ENCODE peak calls at places on chromosomes 5 and 9, in seven cellular contexts. R is nephron progenitor cell; F is GM12865; D is GM20000; T is progenitor cell of endocrine pancreas; G is CD8-positive, alpha-beta T cell; H is astrocyte of the spinal cord. E is an unnamed sample.

GRCh38 chr9:120387257-120387999 is 192.5 kb downstream of the CDK5RAP2 start:
- DNase-seq in R (no peak), F (no peak), D (no peak), T (no peak), G (no peak), H (no peak), E (no peak)

GRCh38 chr9:98521141-98521540 is 187.6 kb downstream of the GABBR2 start:
- DNase-seq in R (no peak), F (no peak), D (no peak), T (no peak), G (no peak), H (peak), E (no peak)

GRCh38 chr9:99690573-99690972 is 131.1 kb upstream of the NR4A3 start:
- DNase-seq in R (no peak), F (peak), D (no peak), T (no peak), G (no peak), H (no peak), E (no peak)

GRCh38 chr5:6502421-6502820 is 53.8 kb downstream of the UBE2QL1 start:
- DNase-seq in R (no peak), F (no peak), D (no peak), T (no peak), G (no peak), H (no peak), E (no peak)

GRCh38 chr5:134426362-134426761 is 14.7 kb upstream of the CDKN2AIPNL start:
- DNase-seq in R (no peak), F (no peak), D (no peak), T (no peak), G (no peak), H (no peak), E (no peak)

GRCh38 chr5:113140837-113141661 is 164.5 kb downstream of the DCP2 start:
- DNase-seq in R (no peak), F (no peak), D (no peak), T (no peak), G (no peak), H (peak), E (no peak)

GRCh38 chr9:70260007-70260443 is 1.2 kb downstream of the SMC5 start:
- DNase-seq in R (no peak), F (no peak), D (no peak), T (no peak), G (no peak), H (no peak), E (peak)

GRCh38 chr9:14315754-14316573 is 2.0 kb upstream of the NFIB start:
- DNase-seq in R (peak), F (no peak), D (peak), T (no peak), G (no peak), H (peak), E (peak)

GRCh38 chr5:160802567-160802966 is 49.4 kb downstream of the ATP10B start:
- DNase-seq in R (no peak), F (peak), D (no peak), T (no peak), G (no peak), H (no peak), E (no peak)

GRCh38 chr9:69549310-69550202 is 122.6 kb downstream of the APBA1 start:
- DNase-seq in R (peak), F (peak), D (peak), T (no peak), G (peak), H (peak), E (peak)

GRCh38 chr5:177336112-177336511 is 15.4 kb downstream of the LMAN2 start:
- DNase-seq in R (no peak), F (no peak), D (no peak), T (no peak), G (no peak), H (no peak), E (no peak)

GRCh38 chr9:117681827-117682226 is 22.4 kb upstream of the TLR4 start:
- DNase-seq in R (no peak), F (no peak), D (no peak), T (no peak), G (no peak), H (no peak), E (no peak)

GRCh38 chr9:138022121-138022741 is 144.6 kb downstream of the CACNA1B start:
- DNase-seq in R (peak), F (peak), D (no peak), T (no peak), G (no peak), H (no peak), E (no peak)

GRCh38 chr5:125257057-125257970 is 510.9 kb upstream of the ZNF608 start:
- DNase-seq in R (no peak), F (no peak), D (no peak), T (no peak), G (no peak), H (no peak), E (no peak)

GRCh38 chr5:34674226-34674625 is 18.1 kb downstream of the RAI14 start:
- DNase-seq in R (no peak), F (no peak), D (no peak), T (no peak), G (no peak), H (peak), E (no peak)

GRCh38 chr9:125066839-125067619 is 76.3 kb downstream of the SCAI start:
- DNase-seq in R (no peak), F (no peak), D (no peak), T (no peak), G (no peak), H (peak), E (no peak)

GRCh38 chr9:38068616-38068865 is 486 bp downstream of the SHB start:
- DNase-seq in R (peak), F (peak), D (peak), T (no peak), G (no peak), H (peak), E (peak)

GRCh38 chr9:3532158-3532557 is 6.4 kb upstream of the RFX3 start:
- DNase-seq in R (no peak), F (no peak), D (no peak), T (no peak), G (no peak), H (no peak), E (no peak)

GRCh38 chr5:77876862-77877502 is 100.8 kb upstream of the TBCA start:
- DNase-seq in R (no peak), F (no peak), D (no peak), T (no peak), G (no peak), H (no peak), E (no peak)

GRCh38 chr9:93041108-93041802 is 17.2 kb upstream of the SUSD3 start:
- DNase-seq in R (no peak), F (peak), D (no peak), T (no peak), G (peak), H (no peak), E (no peak)

GRCh38 chr5:180658774-180659564 is 9.6 kb upstream of the FLT4 start:
- DNase-seq in R (no peak), F (no peak), D (no peak), T (no peak), G (no peak), H (no peak), E (no peak)

GRCh38 chr5:143791848-143792701 is 19.9 kb upstream of the HMHB1 start:
- DNase-seq in R (no peak), F (peak), D (peak), T (no peak), G (no peak), H (peak), E (no peak)

GRCh38 chr5:14675309-14675708 is 10.8 kb downstream of the OTULIN start:
- DNase-seq in R (no peak), F (no peak), D (no peak), T (no peak), G (no peak), H (peak), E (no peak)

GRCh38 chr9:72012642-72013041 is 47.8 kb downstream of the C9orf57 start:
- DNase-seq in R (no peak), F (no peak), D (no peak), T (no peak), G (no peak), H (no peak), E (no peak)

GRCh38 chr5:125002727-125003598 is 256.5 kb upstream of the ZNF608 start:
- DNase-seq in R (no peak), F (peak), D (no peak), T (no peak), G (no peak), H (no peak), E (no peak)

GRCh38 chr9:631596-631995 is 209.9 kb upstream of the DMRT1 start:
- DNase-seq in R (no peak), F (no peak), D (no peak), T (no peak), G (no peak), H (peak), E (no peak)

GRCh38 chr5:1343931-1344901 is 683 bp downstream of the CLPTM1L start:
- DNase-seq in R (peak), F (peak), D (peak), T (no peak), G (no peak), H (no peak), E (no peak)

GRCh38 chr9:94951591-94952115 is 225.2 kb downstream of the AOPEP start:
- DNase-seq in R (no peak), F (no peak), D (no peak), T (no peak), G (no peak), H (no peak), E (peak)

GRCh38 chr5:164998590-164998989 is 1493.2 kb downstream of the MAT2B start:
- DNase-seq in R (no peak), F (no peak), D (no peak), T (no peak), G (no peak), H (no peak), E (no peak)

GRCh38 chr5:73120222-73121108 is at the start of gene TMEM171:
- DNase-seq in R (peak), F (no peak), D (no peak), T (peak), G (no peak), H (peak), E (peak)

GRCh38 chr5:1792842-1793266 is 6.8 kb downstream of the MRPL36 start:
- DNase-seq in R (no peak), F (peak), D (peak), T (no peak), G (peak), H (peak), E (peak)

GRCh38 chr9:94128580-94128979 is 44.3 kb downstream of the PTPDC1 start:
- DNase-seq in R (no peak), F (no peak), D (no peak), T (no peak), G (no peak), H (no peak), E (no peak)

GRCh38 chr5:175561085-175561484 is 82.7 kb downstream of the SFXN1 start:
- DNase-seq in R (no peak), F (no peak), D (no peak), T (no peak), G (no peak), H (no peak), E (no peak)

GRCh38 chr9:129281506-129282145 is 103.6 kb upstream of the IER5L start:
- DNase-seq in R (no peak), F (no peak), D (no peak), T (no peak), G (no peak), H (no peak), E (peak)

GRCh38 chr5:51138164-51138563 is 245.1 kb upstream of the ISL1 start:
- DNase-seq in R (no peak), F (no peak), D (no peak), T (no peak), G (no peak), H (no peak), E (no peak)

GRCh38 chr5:140822281-140822629 is 842 bp downstream of the PCDHA5 start:
- DNase-seq in R (no peak), F (no peak), D (no peak), T (no peak), G (no peak), H (no peak), E (no peak)

GRCh38 chr5:140823475-140823874 is 2.1 kb downstream of the PCDHA5 start:
- DNase-seq in R (no peak), F (no peak), D (no peak), T (no peak), G (no peak), H (no peak), E (no peak)

DNA sequence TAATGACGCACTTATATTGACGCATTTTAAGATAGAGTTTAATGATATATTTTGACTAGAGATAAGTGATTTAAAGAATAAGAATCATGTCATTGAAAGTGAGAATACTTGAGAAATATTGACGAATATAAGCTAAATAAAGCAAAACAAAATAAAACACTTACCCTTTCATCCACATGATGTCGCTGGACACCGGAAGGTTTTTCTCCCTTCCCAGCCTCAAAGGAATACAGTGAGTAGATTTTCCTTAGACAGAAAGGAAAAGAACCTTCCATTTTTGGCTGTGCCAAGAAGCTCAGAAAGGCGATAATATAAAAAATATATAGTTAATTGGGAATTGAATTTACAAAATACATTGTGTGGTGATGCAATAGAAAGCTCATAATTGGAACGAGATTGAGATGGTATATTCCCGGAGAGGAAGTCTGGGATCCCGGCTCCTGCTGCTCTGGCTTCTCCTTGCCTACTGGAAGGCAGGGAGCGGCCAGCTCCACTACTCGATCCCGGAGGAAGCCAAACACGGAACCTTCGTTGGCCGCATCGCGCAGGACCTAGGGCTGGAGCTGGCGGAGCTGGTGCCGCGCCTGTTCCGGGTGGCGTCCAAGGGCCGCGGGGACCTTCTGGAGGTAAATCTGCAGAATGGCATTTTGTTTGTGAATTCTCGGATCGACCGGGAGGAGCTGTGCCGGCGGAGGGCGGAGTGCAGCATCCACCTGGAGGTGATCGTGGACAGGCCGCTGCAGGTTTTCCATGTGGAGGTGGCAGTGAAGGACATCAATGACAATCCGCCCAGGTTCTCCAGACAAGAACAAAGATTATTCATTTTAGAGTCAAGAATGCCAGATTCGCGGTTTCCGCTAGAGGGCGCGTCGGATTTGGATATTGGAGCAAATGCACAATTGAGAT is at the start of gene PCDHA5:
- DNase-seq in R (no peak), F (peak), D (no peak), T (no peak), G (no peak), H (no peak), E (no peak)
- TF ChIP-seq CTCF in R (no peak), F (peak), D (peak), T (no peak), G (no peak), H (peak), E (no peak)

GRCh38 chr9:85514256-85514655 is 227.5 kb downstream of the AGTPBP1 start:
- DNase-seq in R (no peak), F (no peak), D (no peak), T (no peak), G (no peak), H (peak), E (no peak)

GRCh38 chr9:85511746-85512145 is 230.0 kb downstream of the AGTPBP1 start:
- DNase-seq in R (no peak), F (no peak), D (no peak), T (no peak), G (no peak), H (no peak), E (no peak)

GRCh38 chr9:85508616-85509015 is 233.1 kb downstream of the AGTPBP1 start:
- DNase-seq in R (no peak), F (no peak), D (no peak), T (no peak), G (no peak), H (no peak), E (no peak)

GRCh38 chr9:85515021-85515420 is 226.7 kb downstream of the AGTPBP1 start:
- DNase-seq in R (no peak), F (no peak), D (no peak), T (no peak), G (no peak), H (no peak), E (no peak)

GRCh38 chr9:85510830-85511504 is 230.8 kb downstream of the AGTPBP1 start:
- DNase-seq in R (no peak), F (no peak), D (no peak), T (no peak), G (no peak), H (no peak), E (no peak)
- TF ChIP-seq CTCF in R (no peak), F (no peak), D (no peak), T (no peak), G (no peak), H (no peak), E (no peak)

DNA sequence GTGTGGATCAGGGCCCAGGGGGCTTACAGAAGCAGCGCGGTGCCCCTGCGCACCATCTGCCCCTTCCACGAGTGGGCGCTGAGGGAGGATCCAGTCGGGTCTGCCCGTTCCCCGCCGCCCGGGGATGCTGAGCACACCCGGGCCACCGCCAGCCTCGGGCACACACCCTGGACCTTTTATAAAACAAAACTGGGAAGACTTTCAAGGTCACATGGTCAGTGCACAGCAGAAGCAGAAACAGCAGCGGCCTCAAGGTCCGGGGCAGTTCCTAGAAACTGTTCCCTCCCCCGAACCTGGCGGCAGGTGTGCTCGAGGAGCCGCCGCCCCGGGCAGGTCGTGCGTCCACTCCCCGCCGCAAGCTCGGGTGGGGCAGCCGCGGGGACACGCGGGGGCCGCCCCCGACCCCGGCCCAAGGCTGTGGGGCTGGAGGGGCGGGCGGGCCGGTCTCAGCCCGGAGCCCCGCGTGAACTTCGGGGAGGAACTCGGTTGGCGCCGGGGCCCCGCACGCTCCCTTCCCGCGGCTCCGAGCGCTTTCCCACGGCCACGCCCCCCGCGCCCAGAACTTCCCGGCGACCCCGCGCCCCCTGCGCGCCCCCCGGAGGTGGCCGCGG is 619 bp upstream of the PPP1R26 start:
- DNase-seq in R (peak), F (no peak), D (peak), T (peak), G (no peak), H (no peak), E (peak)
- TF ChIP-seq CTCF in R (no peak), F (no peak), D (no peak), T (peak), G (no peak), H (peak), E (no peak)

GRCh38 chr9:80147866-80148265 is 576.1 kb downstream of the TLE4 start:
- DNase-seq in R (no peak), F (no peak), D (no peak), T (no peak), G (no peak), H (no peak), E (no peak)

GRCh38 chr9:80143899-80144298 is 572.1 kb downstream of the TLE4 start:
- DNase-seq in R (no peak), F (no peak), D (no peak), T (no peak), G (no peak), H (no peak), E (no peak)

GRCh38 chr9:80144856-80145255 is 573.1 kb downstream of the TLE4 start:
- DNase-seq in R (no peak), F (no peak), D (no peak), T (no peak), G (no peak), H (peak), E (no peak)

GRCh38 chr9:80146466-80146865 is 574.7 kb downstream of the TLE4 start:
- DNase-seq in R (no peak), F (peak), D (no peak), T (no peak), G (no peak), H (peak), E (no peak)
- TF ChIP-seq CTCF in R (no peak), F (peak), D (no peak), T (peak), G (no peak), H (peak), E (no peak)

GRCh38 chr5:173629628-173630027 is 13.2 kb upstream of the BOD1 start:
- DNase-seq in R (peak), F (peak), D (peak), T (peak), G (no peak), H (no peak), E (no peak)
- TF ChIP-seq CTCF in R (peak), F (peak), D (peak), T (peak), G (no peak), H (peak), E (no peak)

E was measured in colonic mucosa.